ENCODE peak calls at places on chromosome 19, in nine cellular contexts. T is iris pigment epithelial cell; R is AG04449; G is activated CD8-positive, alpha-beta T cell treated with anti-CD3 and anti-CD28 coated beads for 36 hours; N is AG09309; W is IMR-90; D is NCI-H1417; B is Ammon's horn; O is NCI-H1092. X is an unnamed sample.

GRCh38 chr19:17322854-17323253 is 11.8 kb downstream of the ANO8 start:
- DNase-seq in N (no peak), D (no peak), T (no peak), R (no peak), B (peak), G (no peak), O (no peak), W (no peak), X (no peak)

GRCh38 chr19:44903602-44904425 is 1.8 kb upstream of the APOE start:
- DNase-seq in R (no peak), N (no peak), B (peak), T (peak), W (peak), D (peak), O (no peak), G (peak), X (peak)

GRCh38 chr19:34888091-34888490 is 38.6 kb upstream of the ZNF30 start:
- DNase-seq in N (no peak), T (no peak), O (no peak), B (no peak), D (no peak), G (no peak), R (no peak), W (no peak), X (no peak)

GRCh38 chr19:5632241-5632612 is 9.3 kb downstream of the SAFB start:
- DNase-seq in G (no peak), W (no peak), D (no peak), T (no peak), R (no peak), B (no peak), N (no peak), O (no peak), X (no peak)

GRCh38 chr19:49441210-49441959 is at the start of gene SLC17A7:
- DNase-seq in B (no peak), W (no peak), D (peak), O (no peak), T (no peak), R (no peak), N (no peak), G (peak), X (peak)

GRCh38 chr19:3188627-3189596 is 3.2 kb downstream of the NCLN start:
- DNase-seq in G (no peak), W (no peak), B (no peak), N (no peak), T (no peak), R (no peak), O (no peak), D (no peak), X (no peak)

GRCh38 chr19:3687774-3688706 is 12.2 kb downstream of the PIP5K1C start:
- DNase-seq in R (no peak), N (no peak), B (no peak), T (no peak), W (no peak), O (no peak), G (peak), D (no peak), X (peak)

GRCh38 chr19:31107096-31107495 is 242.1 kb downstream of the TSHZ3 start:
- DNase-seq in D (no peak), W (no peak), O (no peak), R (no peak), T (no peak), N (no peak), B (no peak), G (no peak), X (no peak)

GRCh38 chr19:29845576-29846176 is 33.9 kb downstream of the CCNE1 start:
- DNase-seq in G (peak), W (peak), B (peak), D (no peak), R (no peak), N (no peak), O (no peak), T (peak), X (peak)

GRCh38 chr19:39160523-39160861 is 34.9 kb downstream of the PAK4 start:
- DNase-seq in R (no peak), O (no peak), B (no peak), W (peak), D (no peak), N (peak), G (no peak), T (peak), X (no peak)

GRCh38 chr19:54030895-54031586 is 32.7 kb downstream of the VSTM1 start:
- DNase-seq in O (no peak), B (no peak), G (peak), D (no peak), R (no peak), T (no peak), N (no peak), W (peak), X (no peak)

GRCh38 chr19:49157445-49158224 is at the start of gene TRPM4:
- DNase-seq in W (peak), O (peak), B (peak), D (peak), T (peak), R (no peak), G (peak), N (no peak), X (peak)

GRCh38 chr19:39483141-39483540 is 2.5 kb downstream of the TIMM50 start:
- DNase-seq in N (no peak), O (no peak), G (no peak), T (no peak), B (no peak), D (no peak), R (no peak), W (no peak), X (no peak)

GRCh38 chr19:35011091-35011689 is 11.1 kb downstream of the GRAMD1A start:
- DNase-seq in G (no peak), R (no peak), B (no peak), T (no peak), D (no peak), N (no peak), O (no peak), W (no peak), X (no peak)

GRCh38 chr19:2820112-2820702 is 539 bp downstream of the ZNF554 start:
- DNase-seq in W (no peak), N (no peak), R (no peak), B (no peak), D (no peak), O (peak), G (peak), T (no peak), X (peak)

GRCh38 chr19:7507884-7508283 is 8.0 kb upstream of the ZNF358 start:
- DNase-seq in D (no peak), W (peak), N (no peak), T (peak), G (peak), O (no peak), B (no peak), R (no peak), X (peak)

GRCh38 chr19:15288146-15288963 is 44.0 kb downstream of the BRD4 start:
- DNase-seq in B (peak), O (peak), T (no peak), G (no peak), W (peak), D (no peak), R (no peak), N (no peak), X (no peak)

GRCh38 chr19:35133826-35134225 is 1.0 kb downstream of the LGI4 start:
- DNase-seq in N (no peak), R (no peak), T (no peak), D (no peak), G (no peak), B (no peak), W (no peak), O (no peak), X (no peak)

GRCh38 chr19:38209671-38210457 is 14.2 kb downstream of the DPF1 start:
- DNase-seq in T (peak), N (no peak), O (no peak), D (peak), W (peak), B (peak), R (no peak), G (no peak), X (peak)

GRCh38 chr19:1511318-1511988 is 1.4 kb downstream of the ADAMTSL5 start:
- DNase-seq in B (no peak), N (no peak), R (no peak), O (no peak), W (no peak), D (no peak), T (no peak), G (no peak), X (no peak)

GRCh38 chr19:12331211-12331941 is 2.1 kb downstream of the ZNF563 start:
- DNase-seq in N (no peak), D (no peak), O (no peak), T (no peak), R (no peak), G (peak), W (no peak), B (no peak), X (no peak)

GRCh38 chr19:10548746-10549276 is 5.1 kb downstream of the ATG4D start:
- DNase-seq in R (no peak), W (no peak), T (no peak), G (no peak), N (no peak), D (no peak), O (no peak), B (no peak), X (no peak)

GRCh38 chr19:980133-980998 is 3.8 kb upstream of the WDR18 start:
- DNase-seq in N (no peak), W (no peak), O (no peak), R (no peak), G (no peak), T (peak), B (no peak), D (no peak), X (peak)

GRCh38 chr19:16112778-16113177 is 1.1 kb downstream of the RAB8A start:
- DNase-seq in T (no peak), N (no peak), B (no peak), D (no peak), G (no peak), W (no peak), O (no peak), R (no peak), X (no peak)

GRCh38 chr19:8208119-8208709 is 956 bp upstream of the CERS4 start:
- DNase-seq in B (peak), R (no peak), D (no peak), O (no peak), W (no peak), N (no peak), T (no peak), G (no peak), X (peak)

GRCh38 chr19:4676955-4677731 is 7.0 kb upstream of the MYDGF start:
- DNase-seq in N (no peak), D (no peak), O (no peak), R (no peak), B (peak), G (peak), W (peak), T (peak), X (peak)

GRCh38 chr19:41570639-41571112 is 5.3 kb upstream of the CEACAM21 start:
- DNase-seq in R (no peak), W (peak), T (peak), B (peak), G (peak), D (peak), N (peak), O (peak), X (peak)

GRCh38 chr19:22623841-22624221 is 10.3 kb upstream of the ZNF492 start:
- DNase-seq in R (no peak), W (no peak), O (no peak), G (no peak), T (no peak), D (no peak), N (no peak), B (no peak), X (no peak)

GRCh38 chr19:43439183-43440063 is 24.7 kb downstream of the TEX101 start:
- DNase-seq in W (no peak), T (no peak), G (no peak), N (no peak), O (no peak), B (no peak), R (no peak), D (no peak), X (no peak)

GRCh38 chr19:17127671-17128070 is 52.1 kb downstream of the MYO9B start:
- DNase-seq in B (no peak), O (no peak), W (no peak), N (no peak), D (no peak), G (no peak), T (no peak), R (no peak), X (no peak)

GRCh38 chr19:31135841-31136240 is 213.4 kb downstream of the TSHZ3 start:
- DNase-seq in B (no peak), O (no peak), D (no peak), R (no peak), G (no peak), W (peak), N (no peak), T (peak), X (no peak)